ENCODE peak calls at places on chromosomes 3 and 15, in seven cellular contexts. M is body of pancreas, C is adrenal gland, J is ovary, E is A549, D is uterus, N is tibial nerve. G is an unnamed sample.

GRCh38 chr3:53464424-53464823 is 30.0 kb upstream of the CACNA1D start:
- DNase-seq in M (peak; percentile 52), C (peak; percentile 79), J (no peak), E (peak; percentile 13), D (no peak), N (no peak), G (peak; percentile 66)

GRCh38 chr15:56919708-56920637 is 1.5 kb downstream of the TCF12 start:
- DNase-seq in M (peak; percentile 11), C (peak; percentile 33), J (peak; percentile 52), E (peak; percentile 47), D (no peak), N (no peak), G (peak; percentile 10)

GRCh38 chr15:101318810-101319200 is 23.8 kb upstream of the SNRPA1 start:
- DNase-seq in M (no peak), C (no peak), J (no peak), E (no peak), D (no peak), N (no peak), G (no peak)

GRCh38 chr3:112718516-112718915 is 77.6 kb upstream of the CCDC80 start:
- DNase-seq in M (no peak), C (no peak), J (no peak), E (no peak), D (no peak), N (no peak), G (no peak)

GRCh38 chr15:65286069-65286703 is 497 bp downstream of the PARP16 start:
- DNase-seq in M (peak; percentile 44), C (peak; percentile 56), J (peak; percentile 45), E (no peak), D (no peak), N (no peak), G (peak; percentile 55)

GRCh38 chr3:23805881-23806321 is at the start of gene UBE2E1:
- DNase-seq in M (peak; percentile 75), C (peak; percentile 74), J (peak; percentile 72), E (peak; percentile 58), D (peak; percentile 66), N (peak; percentile 45), G (peak; percentile 76)

GRCh38 chr3:155745795-155746550 is 1.1 kb upstream of the PLCH1 start:
- DNase-seq in M (peak; percentile 33), C (peak; percentile 31), J (no peak), E (peak; percentile 68), D (no peak), N (no peak), G (peak; percentile 85)

GRCh38 chr15:80780416-80781221 is 1.4 kb downstream of the CEMIP start:
- DNase-seq in M (peak; percentile 14), C (peak; percentile 30), J (peak; percentile 42), E (peak; percentile 57), D (peak; percentile 33), N (no peak), G (peak; percentile 55)

GRCh38 chr3:141690366-141691072 is 47.6 kb upstream of the RNF7 start:
- DNase-seq in M (no peak), C (no peak), J (no peak), E (no peak), D (no peak), N (no peak), G (no peak)

GRCh38 chr15:93929375-93930094 is 301.8 kb upstream of the MCTP2 start:
- DNase-seq in M (peak; percentile 48), C (peak; percentile 38), J (peak; percentile 65), E (no peak), D (peak; percentile 68), N (no peak), G (peak; percentile 69)

DNA sequence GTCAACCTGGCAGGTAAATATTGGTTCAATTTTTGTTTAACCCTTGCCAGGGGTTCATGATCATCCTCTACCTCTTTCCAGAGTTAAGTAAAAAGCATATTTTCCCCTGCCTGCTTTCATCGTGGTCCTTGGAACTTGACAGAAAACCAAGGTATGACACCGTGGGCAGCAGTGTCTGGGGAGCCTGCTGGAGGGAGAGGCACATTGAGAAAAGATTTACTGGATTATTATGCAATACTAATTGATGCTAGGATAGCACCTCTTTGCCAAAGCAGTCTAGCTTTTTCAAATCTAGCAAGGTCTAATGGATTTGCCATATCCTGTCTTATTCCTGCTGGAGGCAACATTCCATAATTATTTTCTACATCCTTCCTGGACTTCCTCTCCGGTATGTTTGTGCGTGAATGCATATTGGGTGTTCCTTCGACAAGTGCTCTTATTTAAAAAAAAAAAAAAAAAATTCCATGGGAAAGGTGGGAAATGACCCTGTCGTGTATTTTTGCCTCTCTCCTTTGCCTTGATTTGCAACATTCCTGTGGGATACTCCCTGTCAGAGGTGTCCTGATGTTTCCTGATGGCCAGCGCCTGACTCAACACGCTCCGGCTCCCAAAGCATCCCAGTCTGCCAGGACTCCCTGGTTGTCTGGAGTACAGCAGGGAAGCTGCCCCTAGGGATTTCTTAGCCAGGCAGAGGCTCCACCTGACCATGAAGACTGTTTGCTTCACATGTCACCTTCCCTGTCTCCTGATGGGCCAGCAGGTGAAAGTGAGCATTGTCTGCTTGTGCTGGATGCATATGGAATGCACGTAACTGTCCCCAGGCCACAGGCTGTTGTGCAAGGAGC is 6.3 kb downstream of the BHLHE40 start:
- DNase-seq in M (peak; percentile 12), C (peak; percentile 74), J (peak; percentile 56), E (peak; percentile 60), D (no peak), N (no peak), G (peak; percentile 25)
- H3K4me3 ChIP-seq in M (no peak overlapping the region), C (no peak overlapping the region), J (no peak overlapping the region), E (peak overlapping the region; percentile 88), D (no peak overlapping the region), N (no peak overlapping the region), G (no peak overlapping the region)

GRCh38 chr3:47825590-47825989 is 22.7 kb downstream of the DHX30 start:
- DNase-seq in M (no peak), C (no peak), J (no peak), E (no peak), D (no peak), N (no peak), G (no peak)

DNA sequence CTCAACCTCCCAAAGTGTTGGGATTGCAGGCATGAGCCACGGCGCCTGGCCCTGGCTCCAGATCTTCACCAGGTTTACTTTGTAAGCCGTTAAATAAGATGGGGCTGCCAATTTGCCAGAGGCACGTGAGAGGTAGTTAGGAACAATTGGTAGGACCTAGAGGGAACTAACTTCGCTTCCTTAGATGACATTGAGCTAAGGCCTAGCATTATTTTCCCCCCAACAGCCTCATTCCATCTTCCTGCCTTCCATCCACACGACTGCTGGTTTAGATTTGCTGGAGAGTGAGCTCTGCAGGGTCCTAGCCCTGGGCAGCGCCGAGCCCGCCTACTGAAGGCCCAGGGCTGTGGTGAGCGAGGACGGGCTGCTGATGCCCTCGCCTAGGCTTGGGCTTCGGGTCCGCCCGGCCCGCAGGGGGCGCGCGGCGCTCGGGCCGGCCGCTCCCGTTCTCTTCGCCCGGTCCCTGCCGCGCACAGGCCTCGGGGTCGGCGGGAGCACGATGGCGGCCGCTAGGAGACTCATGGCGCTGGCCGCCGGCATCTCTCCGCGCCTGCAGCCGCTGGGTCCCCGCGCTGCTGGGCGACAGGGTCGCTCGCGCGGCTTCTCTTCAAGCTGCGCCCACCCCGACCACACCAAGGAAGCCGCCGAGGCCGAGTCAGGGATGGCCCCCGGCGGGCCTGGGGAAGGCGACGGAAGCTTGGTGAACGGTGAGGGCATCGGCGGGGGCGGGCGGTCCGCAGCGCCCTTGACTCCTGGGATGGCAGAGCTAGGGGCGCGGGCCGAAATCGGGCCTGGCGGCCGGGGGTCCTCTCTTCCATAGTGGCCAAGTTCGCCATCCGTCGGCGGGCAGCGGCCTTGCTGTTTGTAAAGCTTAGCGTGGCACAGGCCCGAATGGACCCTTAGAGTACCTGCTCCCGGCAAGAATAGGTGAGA is 21.9 kb downstream of the DHX30 start:
- DNase-seq in M (peak; percentile 76), C (peak; percentile 76), J (peak; percentile 76), E (peak; percentile 89), D (peak; percentile 78), N (peak; percentile 57), G (peak; percentile 76)
- TF ChIP-seq POLR2A in M (peak; percentile 28), C (peak; percentile 47), J (peak; percentile 26), E (peak; percentile 54), D (no peak), N (no peak), G (peak; percentile 25)

GRCh38 chr3:168116279-168116678 is 20.6 kb upstream of the GOLIM4 start:
- DNase-seq in M (peak; percentile 26), C (no peak), J (peak; percentile 21), E (no peak), D (peak; percentile 23), N (no peak), G (peak; percentile 65)
- H3K4me3 ChIP-seq in M (no peak overlapping the region), C (no peak overlapping the region), J (no peak overlapping the region), E (no peak overlapping the region), D (no peak overlapping the region), N (no peak overlapping the region), G (no peak overlapping the region)

DNA sequence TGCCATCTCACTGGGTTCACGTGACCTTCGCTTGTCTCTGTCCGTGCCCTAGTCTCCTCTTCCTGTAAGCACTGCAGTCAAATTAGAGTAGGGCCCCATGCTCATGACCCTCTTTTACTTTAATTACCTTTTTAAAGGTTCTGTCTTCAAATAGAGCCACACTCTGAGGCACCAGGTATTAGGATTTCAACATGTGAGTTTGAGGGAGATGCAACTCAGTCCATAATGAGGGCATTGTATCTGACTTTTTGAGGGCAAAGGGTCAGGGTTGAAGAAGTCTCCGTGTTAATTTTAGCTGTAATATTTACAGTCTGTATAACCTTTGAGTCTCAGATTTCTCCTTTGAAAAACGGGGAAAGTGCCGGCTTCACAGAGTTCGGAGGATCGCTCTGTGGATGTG is 82.9 kb downstream of the CHRNA7 start:
- DNase-seq in M (no peak), C (no peak), J (no peak), E (no peak), D (no peak), N (no peak), G (no peak)
- TF ChIP-seq POLR2A in M (no peak), C (no peak), J (no peak), E (no peak), D (no peak), N (no peak), G (no peak)